ENCODE peak calls at places on chromosome 9, in ten cellular contexts. O, V, N, R, X, W, L, B, D and F are unnamed samples.
A peak's percentile ranks its signal among the peaks of the same experiment; 100 is the strongest.

GRCh38 chr9:77291714-77292113 is 114.4 kb downstream of the VPS13A start:
- DNase-seq in R (peak; percentile 49), L (peak; percentile 78), W (no peak), V (no peak), X (peak; percentile 42), O (peak; percentile 50), B (no peak), N (no peak), D (no peak), F (peak; percentile 51)

GRCh38 chr9:105257767-105258166 is 13.3 kb downstream of the SLC44A1 start:
- DNase-seq in W (no peak), D (no peak), L (no peak), N (no peak), X (no peak), B (no peak), R (no peak), V (no peak), O (no peak), F (no peak)

GRCh38 chr9:121292801-121293241 is 24.9 kb downstream of the GSN start:
- DNase-seq in L (no peak), D (peak; percentile 68), W (no peak), N (no peak), V (no peak), O (no peak), B (peak; percentile 13), R (no peak), X (no peak), F (no peak)

GRCh38 chr9:77959803-77960202 is 71.8 kb downstream of the GNAQ start:
- DNase-seq in W (no peak), R (no peak), B (no peak), V (no peak), D (no peak), L (no peak), O (no peak), X (no peak), N (no peak), F (no peak)

GRCh38 chr9:104074876-104075275 is 19.2 kb upstream of the SMC2 start:
- DNase-seq in X (peak; percentile 76), L (no peak), D (no peak), N (no peak), R (peak; percentile 47), B (no peak), W (peak; percentile 86), V (no peak), O (peak; percentile 76), F (peak; percentile 79)

GRCh38 chr9:135898634-135899407 is 8.5 kb downstream of the CAMSAP1 start:
- DNase-seq in R (no peak), V (no peak), W (peak; percentile 93), D (no peak), X (peak; percentile 96), B (no peak), O (peak; percentile 83), L (no peak), N (no peak), F (peak; percentile 7)

GRCh38 chr9:77897292-77897691 is 134.3 kb downstream of the GNAQ start:
- DNase-seq in D (no peak), W (peak; percentile 28), R (peak; percentile 6), L (peak; percentile 71), B (peak; percentile 20), X (no peak), N (no peak), O (peak; percentile 56), V (no peak), F (no peak)

GRCh38 chr9:4430492-4431261 is 59.6 kb upstream of the SLC1A1 start:
- DNase-seq in N (no peak), B (no peak), V (no peak), D (no peak), L (no peak), R (peak; percentile 22), W (peak; percentile 77), X (peak; percentile 29), O (peak; percentile 12), F (no peak)

GRCh38 chr9:100426194-100426531 is 780 bp upstream of the MSANTD3 start:
- DNase-seq in V (no peak), L (no peak), R (peak; percentile 6), X (no peak), D (no peak), O (no peak), N (no peak), B (no peak), W (peak; percentile 59), F (no peak)

GRCh38 chr9:494764-495163 is 280.1 kb downstream of the DOCK8 start:
- DNase-seq in O (no peak), N (no peak), D (no peak), L (no peak), V (no peak), X (no peak), W (no peak), B (no peak), R (no peak), F (no peak)

GRCh38 chr9:115146581-115147021 is 28.6 kb upstream of the TNC start:
- DNase-seq in D (no peak), N (no peak), B (peak; percentile 41), X (peak; percentile 92), R (peak; percentile 75), L (no peak), V (no peak), W (peak; percentile 93), O (peak; percentile 90), F (peak; percentile 92)

GRCh38 chr9:136713555-136713949 is 1.2 kb downstream of the DIPK1B start:
- DNase-seq in L (no peak), D (no peak), W (no peak), B (no peak), O (no peak), X (no peak), N (no peak), R (no peak), V (no peak), F (no peak)

GRCh38 chr9:73153793-73154227 is 2.1 kb downstream of the ANXA1 start:
- DNase-seq in B (no peak), R (no peak), L (no peak), D (no peak), X (peak; percentile 76), N (peak; percentile 68), V (no peak), O (no peak), W (peak; percentile 47), F (peak; percentile 51)

GRCh38 chr9:106019702-106020101 is 325.4 kb downstream of the TMEM38B start:
- DNase-seq in R (no peak), X (no peak), V (no peak), W (no peak), O (no peak), L (peak; percentile 59), D (no peak), N (no peak), B (no peak), F (no peak)

GRCh38 chr9:132018957-132019405 is 60.7 kb downstream of the MED27 start:
- DNase-seq in O (no peak), N (no peak), X (no peak), B (no peak), L (no peak), W (peak; percentile 75), D (no peak), R (no peak), V (no peak), F (no peak)
- TF ChIP-seq CTCF in O (no peak), N (no peak), X (no peak), B (no peak), L (no peak), W (no peak), D (peak; percentile 26), R (peak; percentile 3), V (no peak), F (no peak)

DNA sequence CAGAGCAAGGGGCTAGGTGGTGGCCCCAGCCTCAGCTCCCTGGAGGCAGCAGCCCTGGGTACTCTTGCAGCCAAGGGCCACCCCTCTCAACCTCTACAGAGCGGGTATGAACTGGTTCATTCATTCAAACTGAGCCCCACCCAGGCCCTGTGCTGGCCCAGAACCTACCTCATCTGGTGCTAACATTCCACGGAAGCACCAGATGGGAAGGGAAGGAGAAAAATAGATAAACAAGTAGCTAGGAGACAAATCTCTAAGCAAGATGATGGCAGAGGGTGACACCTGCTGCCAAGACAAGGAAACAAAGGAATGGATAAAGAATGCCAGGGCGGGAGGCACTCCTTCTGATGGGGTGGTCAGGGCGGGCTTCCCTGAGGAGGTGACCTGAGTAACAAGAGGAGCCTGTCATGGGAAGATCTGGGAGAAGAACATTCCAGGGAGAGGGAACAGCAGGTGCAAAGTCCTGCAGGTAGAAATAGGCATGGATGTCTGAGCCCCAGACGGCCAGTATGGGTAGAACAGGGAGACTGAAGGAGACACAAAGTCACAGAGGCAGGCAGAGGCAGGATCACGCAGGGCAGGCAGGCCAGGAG is 6.1 kb downstream of the ST6GALNAC4 start:
- DNase-seq in L (peak; percentile 36), N (no peak), D (no peak), V (no peak), O (peak; percentile 47), W (peak; percentile 48), R (no peak), B (no peak), X (peak; percentile 43), F (peak; percentile 61)
- TF ChIP-seq CTCF in L (peak; percentile 52), N (no peak), D (no peak), V (no peak), O (no peak), W (no peak), R (peak; percentile 28), B (no peak), X (peak; percentile 10), F (peak; percentile 65)

GRCh38 chr9:86034863-86035734 is 64.3 kb downstream of the GOLM1 start:
- DNase-seq in L (peak; percentile 83), V (no peak), N (peak; percentile 16), W (peak; percentile 27), R (peak; percentile 50), D (no peak), X (peak; percentile 59), B (no peak), O (peak; percentile 57), F (peak; percentile 12)
- TF ChIP-seq CTCF in L (peak; percentile 85), V (peak; percentile 41), N (peak; percentile 47), W (peak; percentile 57), R (peak; percentile 83), D (peak; percentile 34), X (peak; percentile 62), B (peak; percentile 26), O (peak; percentile 67), F (peak; percentile 76)

GRCh38 chr9:101702257-101702656 is 36.2 kb downstream of the GRIN3A start:
- DNase-seq in X (no peak), L (no peak), V (no peak), W (no peak), R (no peak), D (no peak), N (no peak), B (no peak), O (no peak), F (no peak)

GRCh38 chr9:101706929-101707328 is 31.5 kb downstream of the GRIN3A start:
- DNase-seq in O (no peak), D (no peak), X (no peak), V (no peak), N (no peak), B (no peak), L (no peak), R (no peak), W (no peak), F (no peak)

GRCh38 chr9:101707708-101708107 is 30.7 kb downstream of the GRIN3A start:
- DNase-seq in O (no peak), N (no peak), V (no peak), L (peak; percentile 16), W (no peak), X (no peak), R (no peak), B (no peak), D (no peak), F (no peak)

GRCh38 chr9:101706261-101706798 is 32.1 kb downstream of the GRIN3A start:
- DNase-seq in W (no peak), N (no peak), O (no peak), D (no peak), R (no peak), X (no peak), B (no peak), V (no peak), L (peak; percentile 10), F (no peak)

GRCh38 chr9:101705135-101705661 is 33.2 kb downstream of the GRIN3A start:
- DNase-seq in V (peak; percentile 19), L (peak; percentile 86), X (peak; percentile 19), O (no peak), R (no peak), B (no peak), W (no peak), N (no peak), D (peak; percentile 48), F (no peak)
- TF ChIP-seq CTCF in V (peak; percentile 39), L (peak; percentile 65), X (peak; percentile 15), O (no peak), R (peak; percentile 24), B (no peak), W (no peak), N (no peak), D (no peak), F (no peak)